ENCODE peak calls at places on chromosomes 16 and 17, in nine cellular contexts. E, N, D, R, A, J, W, I and K are unnamed samples.
A peak's percentile ranks its signal among the peaks of the same experiment; 100 is the strongest.

GRCh38 chr16:85514295-85514600 is 98.9 kb upstream of the GSE1 start:
- DNase-seq in E (no peak), N (no peak), D (no peak), R (peak; percentile 81), A (no peak), J (no peak), W (no peak), I (no peak), K (no peak)

GRCh38 chr16:30602595-30603277 is 7.5 kb downstream of the ZNF689 start:
- DNase-seq in E (no peak), N (peak; percentile 73), D (no peak), R (no peak), A (no peak), J (no peak), W (no peak), I (no peak), K (no peak)

GRCh38 chr17:42182927-42183734 is 2.1 kb downstream of the HCRT start:
- DNase-seq in E (no peak), N (peak; percentile 66), D (peak; percentile 4), R (no peak), A (no peak), J (peak; percentile 44), W (no peak), I (no peak), K (peak; percentile 80)

GRCh38 chr17:77437017-77437416 is 296.2 kb downstream of the SEC14L1 start:
- DNase-seq in E (no peak), N (peak; percentile 62), D (peak; percentile 61), R (peak; percentile 70), A (no peak), J (peak; percentile 88), W (no peak), I (no peak), K (peak; percentile 39)

GRCh38 chr16:12239953-12240485 is 263.5 kb downstream of the SNX29 start:
- DNase-seq in E (no peak), N (peak; percentile 85), D (no peak), R (no peak), A (no peak), J (no peak), W (no peak), I (no peak), K (no peak)

GRCh38 chr16:2032285-2033056 is 5.8 kb downstream of the NHERF2 start:
- DNase-seq in E (no peak), N (peak; percentile 44), D (no peak), R (peak; percentile 48), A (no peak), J (no peak), W (no peak), I (no peak), K (no peak)

GRCh38 chr16:49644143-49644460 is 211.8 kb downstream of the ZNF423 start:
- DNase-seq in E (no peak), N (peak; percentile 44), D (no peak), R (no peak), A (no peak), J (no peak), W (no peak), I (no peak), K (no peak)

GRCh38 chr16:87570938-87571867 is 31.1 kb upstream of the JPH3 start:
- DNase-seq in E (no peak), N (peak; percentile 85), D (no peak), R (peak; percentile 47), A (no peak), J (no peak), W (no peak), I (peak; percentile 60), K (no peak)

GRCh38 chr16:30096105-30096861 is at the start of gene YPEL3:
- DNase-seq in E (no peak), N (peak; percentile 96), D (peak; percentile 64), R (peak; percentile 95), A (peak; percentile 81), J (no peak), W (peak; percentile 95), I (peak; percentile 90), K (no peak)

GRCh38 chr17:73956595-73957465 is 246.6 kb upstream of the RPL38 start:
- DNase-seq in E (no peak), N (peak; percentile 50), D (no peak), R (peak; percentile 27), A (no peak), J (no peak), W (peak; percentile 55), I (peak; percentile 40), K (peak; percentile 1)

GRCh38 chr17:60832206-60832605 is 154.6 kb downstream of the BCAS3 start:
- DNase-seq in E (no peak), N (no peak), D (no peak), R (no peak), A (no peak), J (no peak), W (no peak), I (no peak), K (peak; percentile 62)

GRCh38 chr16:69711115-69711740 is 15.1 kb downstream of the NQO1 start:
- DNase-seq in E (no peak), N (peak; percentile 89), D (peak; percentile 56), R (no peak), A (no peak), J (no peak), W (no peak), I (peak; percentile 81), K (no peak)

GRCh38 chr17:7745748-7746470 is 28.4 kb downstream of the DNAH2 start:
- DNase-seq in E (no peak), N (peak; percentile 92), D (peak; percentile 41), R (no peak), A (no peak), J (peak; percentile 7), W (no peak), I (peak; percentile 72), K (no peak)

GRCh38 chr16:569445-570254 is at the start of gene PIGQ:
- DNase-seq in E (no peak), N (peak; percentile 82), D (no peak), R (peak; percentile 71), A (peak; percentile 49), J (peak; percentile 62), W (peak; percentile 75), I (peak; percentile 60), K (no peak)

GRCh38 chr17:10661377-10661906 is 4.3 kb upstream of the MYH3 start:
- DNase-seq in E (no peak), N (no peak), D (no peak), R (no peak), A (no peak), J (no peak), W (no peak), I (no peak), K (no peak)

GRCh38 chr17:54951286-54951685 is 17.2 kb downstream of the COX11 start:
- DNase-seq in E (no peak), N (no peak), D (no peak), R (no peak), A (no peak), J (no peak), W (no peak), I (no peak), K (no peak)

GRCh38 chr17:54956802-54957201 is 11.7 kb downstream of the COX11 start:
- DNase-seq in E (no peak), N (no peak), D (no peak), R (no peak), A (no peak), J (no peak), W (no peak), I (no peak), K (no peak)
- H3K4me3 ChIP-seq in E (no peak overlapping the region), N (no peak overlapping the region), D (no peak overlapping the region), R (no peak overlapping the region), A (no peak overlapping the region), J (no peak overlapping the region), W (no peak overlapping the region), I (no peak overlapping the region), K (no peak overlapping the region)

GRCh38 chr17:50187741-50188520 is 13.5 kb downstream of the COL1A1 start:
- DNase-seq in E (no peak), N (peak; percentile 75), D (no peak), R (no peak), A (no peak), J (no peak), W (no peak), I (no peak), K (no peak)
- H3K4me3 ChIP-seq in E (no peak overlapping the region), N (no peak overlapping the region), D (no peak overlapping the region), R (no peak overlapping the region), A (no peak overlapping the region), J (no peak overlapping the region), W (no peak overlapping the region), I (no peak overlapping the region), K (no peak overlapping the region)

GRCh38 chr17:16486373-16487250 is 5.4 kb downstream of the LRRC75A start:
- DNase-seq in E (no peak), N (peak; percentile 77), D (no peak), R (peak; percentile 77), A (no peak), J (no peak), W (no peak), I (peak; percentile 88), K (no peak)
- H3K4me3 ChIP-seq in E (no peak overlapping the region), N (peak overlapping the region; percentile 35), D (no peak overlapping the region), R (peak overlapping the region; percentile 44), A (no peak overlapping the region), J (no peak overlapping the region), W (no peak overlapping the region), I (no peak overlapping the region), K (peak overlapping the region; percentile 15)

GRCh38 chr17:2935622-2936021 is 127.8 kb downstream of the OR1D5 start:
- DNase-seq in E (no peak), N (no peak), D (no peak), R (no peak), A (no peak), J (no peak), W (no peak), I (no peak), K (no peak)

GRCh38 chr17:2931901-2932300 is 131.5 kb downstream of the OR1D5 start:
- DNase-seq in E (no peak), N (no peak), D (no peak), R (no peak), A (no peak), J (no peak), W (no peak), I (no peak), K (no peak)

GRCh38 chr17:2933606-2934005 is 129.8 kb downstream of the OR1D5 start:
- DNase-seq in E (no peak), N (no peak), D (no peak), R (no peak), A (no peak), J (no peak), W (no peak), I (no peak), K (no peak)

GRCh38 chr17:2931426-2931825 is 132.0 kb downstream of the OR1D5 start:
- DNase-seq in E (no peak), N (no peak), D (no peak), R (no peak), A (no peak), J (no peak), W (no peak), I (no peak), K (no peak)

GRCh38 chr17:2932946-2933345 is 130.5 kb downstream of the OR1D5 start:
- DNase-seq in E (no peak), N (peak; percentile 10), D (no peak), R (no peak), A (no peak), J (no peak), W (no peak), I (no peak), K (no peak)
- H3K4me3 ChIP-seq in E (no peak overlapping the region), N (no peak overlapping the region), D (no peak overlapping the region), R (no peak overlapping the region), A (no peak overlapping the region), J (no peak overlapping the region), W (no peak overlapping the region), I (no peak overlapping the region), K (no peak overlapping the region)